ENCODE peak calls at places on chromosome 9, in five cellular contexts. F, H, R, T and X are unnamed samples. For H3K9me3, the result is how much of the 10 kb centered on the place peaks cover.

GRCh38 chr9:92948632-92949031 is 1.3 kb downstream of the FGD3 start:
- DNase-seq in F (no peak), H (no peak), R (no peak), T (no peak), X (no peak)

GRCh38 chr9:98410185-98410697 is 154.8 kb upstream of the TBC1D2 start:
- DNase-seq in F (no peak), H (no peak), R (no peak), T (peak), X (peak)

GRCh38 chr9:70257991-70258691 is 637 bp upstream of the SMC5 start:
- DNase-seq in F (no peak), H (peak), R (no peak), T (no peak), X (no peak)

GRCh38 chr9:119412399-119412798 is 43.2 kb upstream of the BRINP1 start:
- DNase-seq in F (no peak), H (peak), R (no peak), T (no peak), X (no peak)

GRCh38 chr9:93896093-93896492 is 59.1 kb downstream of the BARX1 start:
- DNase-seq in F (no peak), H (no peak), R (no peak), T (no peak), X (no peak)

GRCh38 chr9:113906411-113907110 is 30.5 kb downstream of the ZNF618 start:
- DNase-seq in F (no peak), H (peak), R (no peak), T (no peak), X (no peak)

GRCh38 chr9:21609506-21609905 is 127.4 kb upstream of the IFNE start:
- DNase-seq in F (no peak), H (no peak), R (no peak), T (no peak), X (no peak)

GRCh38 chr9:76086521-76086920 is 196.0 kb downstream of the PCSK5 start:
- DNase-seq in F (no peak), H (no peak), R (no peak), T (no peak), X (no peak)

GRCh38 chr9:72213906-72214305 is 64.7 kb downstream of the GDA start:
- DNase-seq in F (no peak), H (no peak), R (no peak), T (no peak), X (no peak)

GRCh38 chr9:40925149-40925548 is 203.3 kb downstream of the FOXD4L6 start:
- DNase-seq in F (no peak), H (no peak), R (no peak), T (no peak), X (no peak)
- H3K9me3 ChIP-seq in F (under half), H (half or more), R (half or more), T (under half), X (under half)

GRCh38 chr9:78030553-78031270 is 899 bp downstream of the GNAQ start:
- DNase-seq in F (peak), H (peak), R (no peak), T (peak), X (no peak)
- H3K4me3 ChIP-seq in F (peak), H (peak), R (peak), T (peak), X (peak)

DNA sequence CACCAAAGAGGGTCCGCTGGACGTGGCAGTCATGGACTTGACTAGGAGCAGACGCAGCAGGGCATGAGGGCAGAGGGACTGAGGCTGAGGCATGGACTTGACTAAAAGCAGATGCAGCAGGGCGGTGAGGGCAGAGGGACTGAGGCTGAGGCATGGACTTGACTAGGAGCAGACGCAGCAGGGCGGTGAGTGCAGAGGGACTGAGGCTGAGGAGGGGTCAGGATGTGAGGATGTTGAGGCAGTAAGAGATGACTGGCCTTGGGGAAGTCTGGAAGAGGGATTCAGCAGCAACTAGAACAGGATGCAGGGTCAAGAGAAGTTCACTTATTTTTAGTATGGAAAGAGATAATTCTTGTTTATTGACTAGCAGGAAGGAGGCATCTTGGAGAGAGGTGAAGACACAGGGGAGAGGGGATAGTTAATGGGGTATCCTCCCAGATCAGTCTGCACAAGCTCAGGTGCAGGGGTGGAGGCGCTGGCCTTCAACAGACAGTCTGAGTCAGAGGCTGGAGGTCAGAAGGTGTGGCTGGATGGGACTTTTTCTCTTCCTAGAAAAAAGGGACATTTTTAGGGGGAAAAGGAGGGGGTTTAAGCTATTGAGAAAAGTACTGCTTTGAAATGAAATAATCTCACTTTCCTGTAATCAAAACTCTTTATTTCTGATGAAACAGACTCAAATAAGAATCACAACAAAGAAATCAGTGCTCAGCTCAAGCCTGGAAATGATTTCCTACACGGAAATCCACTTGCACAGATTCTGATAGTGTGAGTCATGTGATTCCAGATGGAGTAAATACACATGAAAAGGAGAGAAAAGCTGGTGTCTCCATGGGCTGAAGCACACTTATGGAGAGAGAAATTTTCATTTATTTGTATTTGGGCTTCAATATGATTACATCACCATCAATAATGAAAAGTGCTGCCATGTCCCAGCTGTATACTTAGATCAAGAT is 130.9 kb downstream of the PALM2AKAP2 start:
- DNase-seq in F (no peak), H (no peak), R (peak), T (no peak), X (no peak)
- H3K27ac ChIP-seq in F (no peak), H (peak), R (peak), T (peak), X (no peak)

GRCh38 chr9:135126480-135127187 is 39.2 kb downstream of the OLFM1 start:
- DNase-seq in F (no peak), H (peak), R (peak), T (no peak), X (no peak)

GRCh38 chr9:135120249-135120648 is 32.8 kb downstream of the OLFM1 start:
- DNase-seq in F (no peak), H (no peak), R (no peak), T (no peak), X (no peak)

GRCh38 chr9:135123145-135123544 is 35.7 kb downstream of the OLFM1 start:
- DNase-seq in F (no peak), H (no peak), R (no peak), T (no peak), X (no peak)

GRCh38 chr9:135122316-135122715 is 34.8 kb downstream of the OLFM1 start:
- DNase-seq in F (no peak), H (no peak), R (no peak), T (no peak), X (no peak)

GRCh38 chr9:135123735-135124134 is 36.3 kb downstream of the OLFM1 start:
- DNase-seq in F (no peak), H (no peak), R (no peak), T (no peak), X (no peak)
- H3K9me3 ChIP-seq in F (under half), H (under half), R (under half), T (under half), X (under half)

GRCh38 chr9:137035507-137035834 is 3.6 kb upstream of the FUT7 start:
- DNase-seq in F (no peak), H (no peak), R (no peak), T (no peak), X (no peak)
- H3K4me3 ChIP-seq in F (no peak), H (peak), R (no peak), T (no peak), X (no peak)